ENCODE peak calls at places on chromosomes 11 and 22, in five cellular contexts. N is fibroblast of the conjunctiva, G is AG04450, S is caudate nucleus, A is H7. W is an unnamed sample.

GRCh38 chr22:49103314-49104052 is 724.2 kb downstream of the BRD1 start:
- DNase-seq in N (no peak), G (no peak), A (peak), S (peak), W (peak)

GRCh38 chr11:15941206-15941770 is 415.1 kb downstream of the SOX6 start:
- DNase-seq in G (no peak), S (no peak), A (peak), N (peak), W (no peak)

GRCh38 chr22:38314140-38314991 is 2.9 kb downstream of the CSNK1E start:
- DNase-seq in S (no peak), G (no peak), N (no peak), A (peak), W (no peak)

GRCh38 chr11:84524422-84525051 is 1102.6 kb downstream of the DLG2 start:
- DNase-seq in N (peak), S (no peak), A (peak), G (no peak), W (no peak)

GRCh38 chr11:111910637-111911562 is 670 bp downstream of the CRYAB start:
- DNase-seq in N (no peak), S (peak), A (no peak), G (no peak), W (peak)

GRCh38 chr11:134098566-134099184 is 29.8 kb downstream of the JAM3 start:
- DNase-seq in S (no peak), N (no peak), A (peak), G (no peak), W (no peak)

GRCh38 chr11:72773291-72773690 is 20.6 kb downstream of the STARD10 start:
- DNase-seq in N (peak), G (peak), S (peak), A (no peak), W (peak)

GRCh38 chr11:35274909-35275807 is 136.2 kb downstream of the CD44 start:
- DNase-seq in N (no peak), G (no peak), S (peak), A (peak), W (no peak)

GRCh38 chr22:22346401-22347107 is 102.0 kb downstream of the VPREB1 start:
- DNase-seq in G (no peak), N (no peak), S (no peak), A (no peak), W (no peak)

GRCh38 chr11:2954263-2954662 is 25.0 kb upstream of the PHLDA2 start:
- DNase-seq in A (no peak), N (no peak), G (no peak), S (no peak), W (no peak)

GRCh38 chr11:108117746-108118371 is 3.5 kb upstream of the ACAT1 start:
- DNase-seq in S (no peak), N (peak), G (peak), A (peak), W (no peak)

GRCh38 chr22:23833017-23833795 is 5.6 kb downstream of the DERL3 start:
- DNase-seq in S (no peak), G (no peak), N (no peak), A (no peak), W (no peak)

GRCh38 chr11:65078151-65078550 is 5.7 kb downstream of the CDCA5 start:
- DNase-seq in A (peak), S (no peak), G (no peak), N (no peak), W (no peak)

GRCh38 chr11:69707156-69707555 is 3.3 kb upstream of the FGF19 start:
- DNase-seq in G (no peak), S (no peak), A (peak), N (no peak), W (no peak)

GRCh38 chr11:128188346-128189115 is 398.8 kb downstream of the ETS1 start:
- DNase-seq in G (no peak), S (no peak), N (no peak), A (no peak), W (no peak)

GRCh38 chr22:33210129-33210784 is 152.1 kb upstream of the SYN3 start:
- DNase-seq in N (peak), G (no peak), S (peak), A (peak), W (peak)

GRCh38 chr11:69167916-69168691 is 12.4 kb downstream of the SMIM38 start:
- DNase-seq in N (no peak), A (no peak), G (no peak), S (no peak), W (no peak)

GRCh38 chr11:44989831-44990566 is 39.3 kb upstream of the TP53I11 start:
- DNase-seq in A (no peak), N (no peak), G (no peak), S (no peak), W (no peak)

GRCh38 chr11:77470971-77471370 is 2.9 kb downstream of the PAK1 start:
- DNase-seq in G (no peak), S (no peak), A (peak), N (no peak), W (no peak)

GRCh38 chr11:47863189-47863892 is 15.2 kb upstream of the NUP160 start:
- DNase-seq in A (no peak), S (no peak), G (peak), N (peak), W (no peak)

GRCh38 chr22:19052941-19053551 is 69.2 kb downstream of the DGCR2 start:
- DNase-seq in A (no peak), S (no peak), N (no peak), G (no peak), W (no peak)

GRCh38 chr11:46278387-46279173 is 1.1 kb downstream of the CREB3L1 start:
- DNase-seq in G (no peak), S (no peak), N (no peak), A (peak), W (peak)

GRCh38 chr11:123457187-123457770 is 27.2 kb downstream of the GRAMD1B start:
- DNase-seq in A (no peak), G (no peak), N (no peak), S (no peak), W (no peak)

GRCh38 chr11:2524446-2525165 is 79.8 kb downstream of the KCNQ1 start:
- DNase-seq in G (no peak), N (no peak), A (peak), S (no peak), W (peak)

GRCh38 chr22:48832592-48832991 is 995.1 kb downstream of the BRD1 start:
- DNase-seq in A (no peak), G (no peak), S (no peak), N (no peak), W (no peak)

W was measured in posterior cingulate gyrus.